ENCODE peak calls at places on chromosome 16, in ten cellular contexts. N, B, S, E, A, R, F, U, D and C are unnamed samples.

GRCh38 chr16:64534180-64534780 is 587.6 kb downstream of the CDH11 start:
- DNase-seq in N (no peak), B (no peak), S (peak), E (no peak), A (no peak), R (no peak), F (no peak), U (no peak), D (no peak), C (no peak)

GRCh38 chr16:67268136-67268579 is 11.2 kb upstream of the PLEKHG4 start:
- DNase-seq in N (peak), B (no peak), S (peak), E (no peak), A (no peak), R (no peak), F (peak), U (no peak), D (no peak), C (no peak)

GRCh38 chr16:1537763-1538289 is 4.4 kb downstream of the TMEM204 start:
- DNase-seq in N (no peak), B (no peak), S (no peak), E (no peak), A (no peak), R (no peak), F (no peak), U (peak), D (no peak), C (no peak)

GRCh38 chr16:4468972-4469371 is 5.5 kb downstream of the NMRAL1 start:
- DNase-seq in N (no peak), B (no peak), S (no peak), E (no peak), A (no peak), R (no peak), F (no peak), U (no peak), D (no peak), C (no peak)

GRCh38 chr16:55912022-55912421 is 36.8 kb upstream of the CES5A start:
- DNase-seq in N (no peak), B (peak), S (no peak), E (no peak), A (no peak), R (peak), F (no peak), U (no peak), D (peak), C (no peak)

GRCh38 chr16:46651305-46651704 is 30.1 kb upstream of the SHCBP1 start:
- DNase-seq in N (no peak), B (no peak), S (no peak), E (no peak), A (no peak), R (no peak), F (no peak), U (no peak), D (no peak), C (no peak)

GRCh38 chr16:9772526-9772925 is 409.7 kb downstream of the GRIN2A start:
- DNase-seq in N (no peak), B (no peak), S (peak), E (no peak), A (no peak), R (no peak), F (no peak), U (no peak), D (no peak), C (no peak)

GRCh38 chr16:89867918-89868317 is 5.5 kb upstream of the TCF25 start:
- DNase-seq in N (no peak), B (no peak), S (no peak), E (no peak), A (no peak), R (no peak), F (no peak), U (no peak), D (no peak), C (no peak)

GRCh38 chr16:75251280-75252048 is at the start of gene BCAR1:
- DNase-seq in N (peak), B (peak), S (peak), E (no peak), A (peak), R (peak), F (peak), U (no peak), D (peak), C (peak)

GRCh38 chr16:12706628-12707027 is 97.1 kb downstream of the CPPED1 start:
- DNase-seq in N (no peak), B (no peak), S (no peak), E (no peak), A (no peak), R (no peak), F (no peak), U (no peak), D (no peak), C (no peak)

GRCh38 chr16:25014500-25015147 is 545 bp downstream of the ARHGAP17 start:
- DNase-seq in N (peak), B (peak), S (peak), E (no peak), A (peak), R (peak), F (peak), U (peak), D (peak), C (peak)

GRCh38 chr16:89658221-89658879 is 714 bp downstream of the SPATA33 start:
- DNase-seq in N (no peak), B (no peak), S (peak), E (no peak), A (peak), R (no peak), F (peak), U (no peak), D (no peak), C (no peak)

GRCh38 chr16:4924593-4925378 is 12.2 kb downstream of the PPL start:
- DNase-seq in N (peak), B (no peak), S (peak), E (no peak), A (peak), R (no peak), F (no peak), U (no peak), D (no peak), C (no peak)

GRCh38 chr16:30659507-30660423 is 1.5 kb downstream of the FBRS start:
- DNase-seq in N (peak), B (no peak), S (peak), E (peak), A (peak), R (no peak), F (peak), U (peak), D (no peak), C (no peak)

GRCh38 chr16:30740364-30741251 is 7.6 kb upstream of the PHKG2 start:
- DNase-seq in N (peak), B (no peak), S (peak), E (no peak), A (peak), R (peak), F (no peak), U (no peak), D (peak), C (no peak)